ENCODE peak calls at places on chromosomes 11 and 22, in six cellular contexts. One of them, this sample, is unnamed.

GRCh38 chr22:43180670-43181069 is 6.3 kb downstream of the TTLL12 start:
- DNase-seq in H1: no peak
- DNase-seq in GM12878: no peak
- DNase-seq in HepG2: no peak
- DNase-seq in HCT116: no peak
- DNase-seq in SK-N-SH: no peak
- DNase-seq in this sample: no peak

GRCh38 chr22:22371031-22371541 is 126.5 kb downstream of the VPREB1 start:
- DNase-seq in GM12878: no peak
- DNase-seq in HCT116: no peak
- DNase-seq in SK-N-SH: no peak
- DNase-seq in H1: no peak
- DNase-seq in HepG2: no peak
- DNase-seq in this sample: no peak

GRCh38 chr11:65181569-65182257 is at the start of gene CAPN1:
- DNase-seq in HepG2: peak
- DNase-seq in GM12878: peak
- DNase-seq in SK-N-SH: peak
- DNase-seq in H1: no peak
- DNase-seq in HCT116: peak
- DNase-seq in this sample: peak

GRCh38 chr11:45739866-45740265 is 65.1 kb upstream of the SLC35C1 start:
- DNase-seq in HepG2: no peak
- DNase-seq in HCT116: no peak
- DNase-seq in H1: no peak
- DNase-seq in GM12878: no peak
- DNase-seq in SK-N-SH: no peak
- DNase-seq in this sample: no peak

GRCh38 chr11:87059596-87059995 is 21.9 kb downstream of the TMEM135 start:
- DNase-seq in H1: no peak
- DNase-seq in SK-N-SH: no peak
- DNase-seq in GM12878: no peak
- DNase-seq in HepG2: no peak
- DNase-seq in HCT116: no peak
- DNase-seq in this sample: no peak

GRCh38 chr22:34113381-34113780 is 193.1 kb upstream of the LARGE1 start:
- DNase-seq in HCT116: no peak
- DNase-seq in HepG2: no peak
- DNase-seq in H1: no peak
- DNase-seq in GM12878: no peak
- DNase-seq in SK-N-SH: no peak
- DNase-seq in this sample: no peak

GRCh38 chr11:121104223-121104831 is 3.3 kb downstream of the TECTA start:
- DNase-seq in HepG2: no peak
- DNase-seq in HCT116: no peak
- DNase-seq in SK-N-SH: no peak
- DNase-seq in GM12878: no peak
- DNase-seq in H1: no peak
- DNase-seq in this sample: no peak

GRCh38 chr22:12601870-12602779 is 2925.9 kb upstream of the OR11H1 start:
- DNase-seq in SK-N-SH: peak
- DNase-seq in GM12878: no peak
- DNase-seq in HCT116: no peak
- DNase-seq in HepG2: peak
- DNase-seq in H1: no peak
- DNase-seq in this sample: peak

GRCh38 chr11:27623945-27624523 is 76.2 kb downstream of the BDNF start:
- DNase-seq in H1: no peak
- DNase-seq in GM12878: no peak
- DNase-seq in SK-N-SH: no peak
- DNase-seq in HepG2: no peak
- DNase-seq in HCT116: no peak
- DNase-seq in this sample: no peak

GRCh38 chr11:33912405-33913361 is 20.8 kb upstream of the LMO2 start:
- DNase-seq in HepG2: no peak
- DNase-seq in H1: no peak
- DNase-seq in SK-N-SH: no peak
- DNase-seq in HCT116: peak
- DNase-seq in GM12878: peak
- DNase-seq in this sample: no peak

GRCh38 chr11:66906077-66906929 is 49.4 kb downstream of the LRFN4 start:
- DNase-seq in H1: no peak
- DNase-seq in GM12878: no peak
- DNase-seq in SK-N-SH: no peak
- DNase-seq in HCT116: peak
- DNase-seq in HepG2: peak
- DNase-seq in this sample: no peak

GRCh38 chr22:25622011-25622410 is 57.5 kb downstream of the GRK3 start:
- DNase-seq in HepG2: no peak
- DNase-seq in SK-N-SH: no peak
- DNase-seq in HCT116: no peak
- DNase-seq in GM12878: no peak
- DNase-seq in H1: no peak
- DNase-seq in this sample: no peak

GRCh38 chr11:31645747-31646146 is 136.2 kb downstream of the ELP4 start:
- DNase-seq in H1: no peak
- DNase-seq in HCT116: peak
- DNase-seq in HepG2: peak
- DNase-seq in SK-N-SH: no peak
- DNase-seq in GM12878: no peak
- DNase-seq in this sample: no peak

GRCh38 chr22:50621491-50621880 is 6.5 kb downstream of the ARSA start:
- DNase-seq in HCT116: no peak
- DNase-seq in HepG2: no peak
- DNase-seq in H1: no peak
- DNase-seq in GM12878: peak
- DNase-seq in SK-N-SH: peak
- DNase-seq in this sample: no peak
- TF ChIP-seq JUND in HCT116: no peak
- TF ChIP-seq JUND in HepG2: no peak
- TF ChIP-seq JUND in H1: no peak
- TF ChIP-seq JUND in GM12878: no peak
- TF ChIP-seq JUND in SK-N-SH: no peak
- TF ChIP-seq JUND in this sample: no peak

DNA sequence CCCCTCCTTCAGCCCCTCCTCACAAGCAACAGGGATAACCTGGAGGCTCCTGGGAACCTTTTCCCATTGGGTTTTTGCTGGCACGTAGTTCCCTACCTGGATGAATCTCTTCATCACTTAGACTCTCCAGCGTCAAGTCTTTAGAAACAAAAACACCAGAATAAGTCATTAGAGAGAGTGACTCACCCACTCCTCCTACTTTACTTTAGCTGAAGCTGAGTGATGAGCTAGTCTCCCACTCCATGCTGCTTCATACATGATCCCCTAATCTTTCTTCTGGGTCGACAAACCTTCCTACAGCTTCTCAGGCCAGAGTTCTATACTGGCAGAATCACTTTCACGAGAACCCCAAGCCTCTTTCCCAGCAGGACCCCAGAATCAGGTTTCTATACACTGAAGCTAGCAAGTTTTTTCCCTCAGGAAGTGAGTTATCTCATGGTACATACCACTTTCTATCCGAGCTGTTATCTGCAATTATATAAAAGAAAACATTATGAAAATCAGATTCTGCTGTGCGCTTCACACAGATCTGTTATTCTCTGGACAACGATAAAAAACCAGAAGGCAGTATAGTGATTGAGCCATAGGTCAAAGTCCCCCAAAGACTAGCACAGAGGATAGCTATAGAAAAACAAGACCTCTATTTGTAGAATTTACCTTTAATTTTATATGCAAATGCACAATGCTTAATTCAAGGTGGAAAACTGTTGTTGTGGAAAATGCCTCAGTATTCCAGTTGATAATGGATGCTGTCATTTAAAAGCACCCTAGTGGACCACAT is 18.7 kb downstream of the DRICH1 start:
- DNase-seq in GM12878: no peak
- DNase-seq in HepG2: peak
- DNase-seq in SK-N-SH: no peak
- DNase-seq in HCT116: no peak
- DNase-seq in H1: no peak
- DNase-seq in this sample: no peak
- TF ChIP-seq JUND in GM12878: no peak
- TF ChIP-seq JUND in HepG2: no peak
- TF ChIP-seq JUND in SK-N-SH: no peak
- TF ChIP-seq JUND in HCT116: no peak
- TF ChIP-seq JUND in H1: no peak
- TF ChIP-seq JUND in this sample: no peak

DNA sequence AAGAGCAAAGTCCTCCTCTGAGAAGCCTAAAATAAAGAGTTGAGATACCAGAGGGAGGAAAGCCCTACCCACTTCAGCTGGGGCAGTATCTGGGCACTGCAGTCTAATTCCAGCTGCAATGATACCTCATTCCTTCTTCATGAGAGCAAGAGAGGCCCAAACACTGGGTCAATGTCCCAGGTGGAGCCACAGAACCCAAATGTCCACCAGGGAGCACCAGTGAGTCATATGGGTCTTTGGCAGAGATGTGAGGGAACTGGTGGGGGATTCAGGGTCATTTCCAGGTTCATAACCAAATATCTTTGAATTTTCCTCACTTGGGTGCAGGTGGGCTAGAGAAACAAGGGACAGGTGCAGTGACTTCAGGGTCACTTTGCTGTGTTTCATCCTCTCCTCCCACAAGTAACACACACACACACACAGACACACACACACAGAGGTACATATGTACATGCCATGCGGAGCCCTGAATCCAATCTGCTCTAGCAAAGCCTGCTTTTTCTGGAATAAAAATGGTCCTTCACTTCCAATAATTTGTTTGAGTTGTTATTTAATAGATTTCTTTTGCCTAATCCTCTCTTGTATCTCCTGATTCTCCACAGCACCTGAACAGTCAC is 585.4 kb downstream of the SOX6 start:
- DNase-seq in H1: peak
- DNase-seq in GM12878: no peak
- DNase-seq in HCT116: peak
- DNase-seq in HepG2: peak
- DNase-seq in SK-N-SH: no peak
- DNase-seq in this sample: no peak
- TF ChIP-seq JUND in H1: no peak
- TF ChIP-seq JUND in GM12878: no peak
- TF ChIP-seq JUND in HCT116: no peak
- TF ChIP-seq JUND in HepG2: no peak
- TF ChIP-seq JUND in SK-N-SH: no peak
- TF ChIP-seq JUND in this sample: no peak

DNA sequence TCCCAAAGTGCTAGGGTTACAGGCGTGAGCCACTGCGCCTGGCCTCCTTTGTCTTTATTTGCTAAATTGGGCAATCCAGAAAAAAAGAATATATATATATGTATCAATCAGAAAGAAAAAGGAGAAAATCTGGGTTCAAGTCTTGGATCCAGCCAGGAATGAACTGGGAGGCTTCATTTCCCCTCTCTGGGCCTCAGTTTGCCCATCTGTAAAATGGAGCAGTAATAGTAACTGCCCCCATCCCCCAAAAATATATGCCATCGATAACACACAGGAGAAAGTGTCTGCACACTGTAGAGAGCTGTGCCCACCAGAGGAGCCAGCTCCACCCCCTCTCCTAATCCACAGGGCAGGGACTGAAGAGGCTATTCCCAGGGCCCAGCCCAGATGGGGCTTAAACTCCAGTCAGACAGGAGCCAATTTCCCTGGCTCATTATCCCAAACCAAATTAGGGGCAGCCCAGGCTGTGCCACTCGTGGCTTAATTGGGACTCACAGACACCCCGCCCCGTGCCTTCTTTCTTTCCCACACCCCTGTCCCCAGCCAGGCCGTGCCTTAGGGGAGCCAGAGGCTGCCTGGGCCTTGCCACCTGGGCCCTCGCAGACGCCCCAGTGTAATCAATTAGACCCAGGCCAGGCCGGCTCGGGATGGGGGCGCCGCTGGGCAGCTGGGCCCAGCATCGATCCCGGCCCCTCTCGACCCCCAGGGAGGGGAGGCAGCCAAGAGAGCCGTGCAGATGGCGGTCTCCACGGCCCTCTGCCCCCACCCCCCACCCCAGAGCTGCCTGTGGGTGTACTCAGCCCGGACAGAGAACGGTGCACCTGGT is 171.4 kb downstream of the MN1 start:
- DNase-seq in HCT116: no peak
- DNase-seq in HepG2: no peak
- DNase-seq in H1: no peak
- DNase-seq in SK-N-SH: no peak
- DNase-seq in GM12878: no peak
- DNase-seq in this sample: no peak
- TF ChIP-seq JUND in HCT116: no peak
- TF ChIP-seq JUND in HepG2: no peak
- TF ChIP-seq JUND in H1: no peak
- TF ChIP-seq JUND in SK-N-SH: no peak
- TF ChIP-seq JUND in GM12878: no peak
- TF ChIP-seq JUND in this sample: no peak

GRCh38 chr22:38518620-38519019 is 12.5 kb upstream of the DDX17 start:
- DNase-seq in GM12878: no peak
- DNase-seq in SK-N-SH: no peak
- DNase-seq in HCT116: no peak
- DNase-seq in H1: no peak
- DNase-seq in HepG2: no peak
- DNase-seq in this sample: no peak
- TF ChIP-seq JUND in GM12878: no peak
- TF ChIP-seq JUND in SK-N-SH: no peak
- TF ChIP-seq JUND in HCT116: no peak
- TF ChIP-seq JUND in H1: no peak
- TF ChIP-seq JUND in HepG2: no peak
- TF ChIP-seq JUND in this sample: no peak

DNA sequence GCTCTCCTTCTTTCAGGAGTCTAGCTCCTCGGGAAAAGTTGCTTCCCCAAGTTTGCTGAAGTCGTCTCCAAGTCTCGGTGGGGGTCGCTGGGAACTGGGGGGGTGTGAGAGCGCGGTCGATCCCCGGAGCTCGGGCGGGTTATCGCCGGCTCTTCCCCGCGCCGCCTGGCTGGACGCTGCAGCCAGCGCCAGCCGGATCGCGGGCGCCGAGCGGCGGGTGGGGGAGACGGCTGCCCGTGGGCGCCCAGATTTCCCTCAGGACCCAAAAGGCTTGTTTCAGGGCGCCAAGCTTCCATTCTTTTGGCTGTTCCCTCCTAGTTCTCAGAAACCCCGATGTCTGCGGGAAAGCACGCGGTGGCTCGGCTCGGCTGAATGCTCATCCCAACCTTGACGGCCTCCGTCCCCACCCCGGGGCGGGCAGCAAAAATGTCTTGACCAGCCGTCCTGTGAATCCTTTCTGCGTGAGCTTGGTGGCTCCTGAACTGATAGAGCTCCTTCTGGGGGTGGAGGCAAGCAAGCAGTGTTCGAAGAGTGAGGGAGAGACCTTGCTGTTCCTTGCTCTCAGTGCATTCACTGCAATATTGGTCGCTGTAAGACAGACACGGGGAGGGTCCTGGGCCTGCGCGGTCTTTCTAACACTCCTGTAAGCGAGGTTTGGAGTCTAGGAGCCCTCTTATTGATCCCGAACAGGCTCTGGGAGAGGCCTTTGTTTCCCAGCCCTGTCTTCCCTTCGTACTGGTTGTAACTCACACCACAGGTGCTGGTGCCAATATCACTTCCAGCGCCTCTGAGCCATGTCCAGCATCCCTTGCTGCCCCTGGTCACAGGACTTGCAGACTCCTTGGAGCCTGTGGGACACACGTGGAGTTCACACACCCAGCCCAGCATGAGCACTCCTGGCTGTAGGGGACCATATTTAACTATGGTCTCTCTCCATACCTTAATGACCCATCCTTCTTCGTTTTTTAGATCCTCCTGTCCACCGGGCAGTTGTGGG is 1.8 kb downstream of the ZBTB16 start:
- DNase-seq in HepG2: no peak
- DNase-seq in HCT116: no peak
- DNase-seq in H1: no peak
- DNase-seq in SK-N-SH: peak
- DNase-seq in GM12878: no peak
- DNase-seq in this sample: peak
- TF ChIP-seq JUND in HepG2: no peak
- TF ChIP-seq JUND in HCT116: no peak
- TF ChIP-seq JUND in H1: no peak
- TF ChIP-seq JUND in SK-N-SH: no peak
- TF ChIP-seq JUND in GM12878: no peak
- TF ChIP-seq JUND in this sample: no peak